ENCODE peak calls at places on chromosome 17, in seven cellular contexts. J is SK-N-SH, E is HCT116, N is GM12878, Q is H1, D is K562, V is HepG2. G is an unnamed sample.

GRCh38 chr17:74163271-74163821 is 40.1 kb upstream of the RPL38 start:
- DNase-seq in J (no peak), E (no peak), N (no peak), Q (peak), D (peak), V (no peak), G (no peak)

GRCh38 chr17:4433515-4434031 is at the start of gene SPNS3:
- DNase-seq in J (no peak), E (no peak), N (no peak), Q (no peak), D (no peak), V (no peak), G (no peak)

GRCh38 chr17:82565551-82565950 is 46.0 kb downstream of the FOXK2 start:
- DNase-seq in J (no peak), E (no peak), N (no peak), Q (no peak), D (no peak), V (no peak), G (no peak)

GRCh38 chr17:3964203-3965122 is at the start of gene ATP2A3:
- DNase-seq in J (peak), E (no peak), N (no peak), Q (peak), D (peak), V (no peak), G (peak)

GRCh38 chr17:81419333-81419885 is 24.2 kb downstream of the BAHCC1 start:
- DNase-seq in J (peak), E (peak), N (no peak), Q (no peak), D (peak), V (no peak), G (no peak)

GRCh38 chr17:11486726-11487310 is 111.5 kb upstream of the DNAH9 start:
- DNase-seq in J (no peak), E (no peak), N (no peak), Q (peak), D (no peak), V (no peak), G (no peak)

GRCh38 chr17:39014044-39014794 is 47.0 kb upstream of the FBXO47 start:
- DNase-seq in J (no peak), E (no peak), N (no peak), Q (no peak), D (peak), V (peak), G (no peak)

GRCh38 chr17:1561420-1562177 is 993 bp downstream of the PITPNA start:
- DNase-seq in J (peak), E (no peak), N (no peak), Q (peak), D (peak), V (no peak), G (no peak)

GRCh38 chr17:82649501-82650261 is 1.4 kb upstream of the WDR45B start:
- DNase-seq in J (no peak), E (no peak), N (no peak), Q (no peak), D (no peak), V (no peak), G (no peak)

GRCh38 chr17:81097943-81098308 is 63.0 kb downstream of the BAIAP2 start:
- DNase-seq in J (no peak), E (peak), N (no peak), Q (no peak), D (peak), V (peak), G (no peak)

GRCh38 chr17:39757931-39758873 is 20.5 kb downstream of the GRB7 start:
- DNase-seq in J (no peak), E (no peak), N (peak), Q (no peak), D (no peak), V (no peak), G (no peak)

GRCh38 chr17:75078097-75079022 is 9.4 kb upstream of the SLC16A5 start:
- DNase-seq in J (no peak), E (peak), N (peak), Q (no peak), D (no peak), V (no peak), G (peak)

GRCh38 chr17:76122411-76123126 is 18.5 kb downstream of the FOXJ1 start:
- DNase-seq in J (peak), E (no peak), N (no peak), Q (no peak), D (no peak), V (no peak), G (no peak)

GRCh38 chr17:55726440-55726839 is 3.8 kb upstream of the TMEM100 start:
- DNase-seq in J (peak), E (no peak), N (no peak), Q (no peak), D (no peak), V (no peak), G (no peak)

GRCh38 chr17:74954115-74954514 is 18.4 kb downstream of the OTOP3 start:
- DNase-seq in J (no peak), E (no peak), N (no peak), Q (no peak), D (no peak), V (no peak), G (no peak)

GRCh38 chr17:15892679-15893332 is 52.1 kb upstream of the ADORA2B start:
- DNase-seq in J (no peak), E (no peak), N (no peak), Q (no peak), D (no peak), V (peak), G (no peak)

GRCh38 chr17:45368661-45369060 is 51.8 kb upstream of the MAP3K14 start:
- DNase-seq in J (no peak), E (no peak), N (no peak), Q (no peak), D (no peak), V (no peak), G (no peak)

GRCh38 chr17:65030618-65031017 is 25.9 kb downstream of the GNA13 start:
- DNase-seq in J (no peak), E (no peak), N (no peak), Q (no peak), D (no peak), V (no peak), G (no peak)

GRCh38 chr17:19310151-19310550 is 52.4 kb downstream of the B9D1 start:
- DNase-seq in J (no peak), E (no peak), N (no peak), Q (no peak), D (no peak), V (no peak), G (no peak)

GRCh38 chr17:21263351-21263750 is 10.1 kb upstream of the NATD1 start:
- DNase-seq in J (no peak), E (no peak), N (no peak), Q (no peak), D (no peak), V (no peak), G (no peak)

GRCh38 chr17:49383048-49383447 is 21.0 kb upstream of the ZNF652 start:
- DNase-seq in J (no peak), E (no peak), N (no peak), Q (no peak), D (no peak), V (no peak), G (no peak)

GRCh38 chr17:64411999-64412771 is 21.5 kb upstream of the PECAM1 start:
- DNase-seq in J (no peak), E (no peak), N (no peak), Q (peak), D (no peak), V (no peak), G (no peak)

GRCh38 chr17:40775945-40776344 is 3.9 kb upstream of the KRT26 start:
- DNase-seq in J (no peak), E (no peak), N (no peak), Q (no peak), D (no peak), V (no peak), G (no peak)

GRCh38 chr17:37465058-37465616 is 24.6 kb upstream of the DUSP14 start:
- DNase-seq in J (no peak), E (no peak), N (no peak), Q (no peak), D (no peak), V (no peak), G (no peak)

GRCh38 chr17:45719335-45720071 is 64.6 kb upstream of the CRHR1 start:
- DNase-seq in J (no peak), E (peak), N (no peak), Q (no peak), D (peak), V (peak), G (peak)

GRCh38 chr17:1752425-1752941 is 9.4 kb upstream of the SERPINF1 start:
- DNase-seq in J (no peak), E (peak), N (no peak), Q (no peak), D (peak), V (no peak), G (peak)

GRCh38 chr17:62703776-62704380 is 76.4 kb downstream of the MRC2 start:
- DNase-seq in J (peak), E (no peak), N (no peak), Q (peak), D (peak), V (no peak), G (no peak)

GRCh38 chr17:6995500-6996255 is at the start of gene ALOX12:
- DNase-seq in J (no peak), E (no peak), N (no peak), Q (peak), D (no peak), V (no peak), G (no peak)

GRCh38 chr17:66378296-66378695 is 75.9 kb downstream of the PRKCA start:
- DNase-seq in J (no peak), E (no peak), N (no peak), Q (no peak), D (no peak), V (no peak), G (no peak)
- TF ChIP-seq JUND in J (no peak), E (no peak), N (no peak), Q (no peak), D (no peak), V (no peak), G (no peak)

DNA sequence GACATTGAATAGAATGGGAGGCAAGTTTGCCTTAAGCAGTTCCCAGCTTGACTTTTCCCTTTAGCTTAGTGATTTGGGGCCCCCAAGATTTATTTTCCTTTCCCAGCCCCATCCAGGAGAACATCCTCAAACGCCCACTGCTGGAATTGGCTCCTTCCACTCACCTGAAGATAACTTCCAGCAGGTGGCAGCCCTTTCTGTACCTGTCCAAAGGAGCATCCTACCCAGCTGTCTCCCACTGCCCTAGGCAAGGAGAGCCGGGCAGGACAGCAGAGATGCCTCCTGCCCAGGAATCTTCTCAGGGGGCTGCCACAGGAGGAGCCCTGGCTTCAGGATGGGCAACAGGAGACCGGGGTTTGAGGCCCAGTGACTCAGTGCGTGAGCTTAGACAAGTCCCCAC is 6.4 kb downstream of the CACNG5 start:
- DNase-seq in J (no peak), E (no peak), N (no peak), Q (no peak), D (no peak), V (no peak), G (no peak)
- TF ChIP-seq JUND in J (no peak), E (no peak), N (no peak), Q (no peak), D (no peak), V (no peak), G (no peak)

GRCh38 chr17:79624658-79625478 is 14.0 kb upstream of the RBFOX3 start:
- DNase-seq in J (peak), E (no peak), N (no peak), Q (peak), D (no peak), V (no peak), G (no peak)
- TF ChIP-seq JUND in J (no peak), E (no peak), N (no peak), Q (no peak), D (no peak), V (no peak), G (no peak)

GRCh38 chr17:78168906-78169793 is 769 bp downstream of the SYNGR2 start:
- DNase-seq in J (peak), E (peak), N (no peak), Q (peak), D (no peak), V (no peak), G (peak)
- TF ChIP-seq JUND in J (no peak), E (no peak), N (no peak), Q (no peak), D (no peak), V (no peak), G (no peak)

DNA sequence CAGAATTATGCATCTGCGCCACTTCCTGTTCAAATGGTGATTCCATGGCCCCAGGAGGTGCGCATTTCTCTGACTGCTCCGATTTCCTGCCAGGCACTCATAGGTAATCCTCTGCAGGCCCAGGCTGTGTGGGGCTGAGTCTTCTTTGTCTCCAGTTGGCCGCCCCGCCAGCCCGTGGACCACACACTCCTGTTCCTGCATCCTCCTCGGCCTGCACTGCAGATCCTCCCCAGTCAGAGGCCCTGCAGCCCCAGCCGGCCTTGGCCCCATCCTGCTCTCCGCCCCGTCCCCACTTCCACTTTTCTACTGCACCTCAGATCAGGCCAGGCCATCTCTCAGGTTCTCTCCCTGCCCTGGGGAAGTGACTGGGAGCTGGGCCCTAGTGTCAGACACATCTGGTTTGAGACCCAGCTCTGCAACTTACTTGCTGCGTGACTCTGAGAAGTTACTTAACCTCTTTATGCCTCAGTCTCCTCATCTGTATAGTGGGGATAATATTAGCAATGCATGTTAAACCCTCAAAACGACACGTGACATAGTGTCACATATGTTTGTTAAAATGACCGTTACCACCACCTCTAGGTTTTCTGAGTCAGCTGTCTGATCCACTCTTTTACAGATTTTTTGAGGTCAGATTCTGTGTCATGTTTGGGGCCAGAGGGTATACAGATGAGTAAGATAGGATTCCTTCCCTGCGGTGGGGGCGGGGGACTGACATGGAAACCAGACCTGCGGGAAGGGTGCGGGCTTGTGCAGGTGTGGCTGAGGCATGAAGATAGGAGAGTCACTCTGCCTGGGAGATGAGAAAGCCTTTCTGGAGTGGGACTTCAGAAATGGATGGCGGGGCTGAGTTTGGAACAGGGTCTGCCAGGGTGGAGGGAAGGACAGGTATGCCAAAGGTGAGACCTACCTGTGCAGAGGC is 12.8 kb downstream of the RAB11FIP4 start:
- DNase-seq in J (no peak), E (no peak), N (no peak), Q (no peak), D (no peak), V (no peak), G (no peak)
- TF ChIP-seq JUND in J (no peak), E (no peak), N (no peak), Q (no peak), D (no peak), V (no peak), G (no peak)

GRCh38 chr17:78032166-78032565 is 73.7 kb downstream of the TNRC6C start:
- DNase-seq in J (no peak), E (no peak), N (no peak), Q (no peak), D (peak), V (no peak), G (no peak)
- TF ChIP-seq JUND in J (no peak), E (no peak), N (no peak), Q (no peak), D (no peak), V (no peak), G (no peak)

GRCh38 chr17:79006794-79007503 is 2.6 kb downstream of the CANT1 start:
- DNase-seq in J (no peak), E (no peak), N (no peak), Q (no peak), D (no peak), V (no peak), G (no peak)
- TF ChIP-seq JUND in J (no peak), E (no peak), N (no peak), Q (no peak), D (no peak), V (no peak), G (no peak)

GRCh38 chr17:34305606-34306005 is 13.6 kb upstream of the CCL8 start:
- DNase-seq in J (no peak), E (no peak), N (no peak), Q (no peak), D (no peak), V (no peak), G (no peak)

GRCh38 chr17:34308376-34308775 is 10.9 kb upstream of the CCL8 start:
- DNase-seq in J (no peak), E (no peak), N (no peak), Q (no peak), D (no peak), V (no peak), G (no peak)

GRCh38 chr17:34305061-34305460 is 14.2 kb upstream of the CCL8 start:
- DNase-seq in J (no peak), E (no peak), N (no peak), Q (no peak), D (no peak), V (no peak), G (no peak)

GRCh38 chr17:34306466-34306865 is 12.8 kb upstream of the CCL8 start:
- DNase-seq in J (peak), E (no peak), N (no peak), Q (peak), D (no peak), V (no peak), G (peak)

GRCh38 chr17:34307110-34307509 is 12.1 kb upstream of the CCL8 start:
- DNase-seq in J (no peak), E (no peak), N (no peak), Q (no peak), D (no peak), V (no peak), G (no peak)
- TF ChIP-seq JUND in J (no peak), E (no peak), N (no peak), Q (no peak), D (no peak), V (no peak), G (no peak)

GRCh38 chr17:28404461-28404811 is 1.6 kb downstream of the SLC46A1 start:
- DNase-seq in J (no peak), E (no peak), N (no peak), Q (no peak), D (no peak), V (no peak), G (no peak)

GRCh38 chr17:28404007-28404406 is 2.0 kb downstream of the SLC46A1 start:
- DNase-seq in J (no peak), E (no peak), N (no peak), Q (no peak), D (no peak), V (no peak), G (no peak)

GRCh38 chr17:28406478-28406824 is 439 bp upstream of the SLC46A1 start:
- DNase-seq in J (peak), E (no peak), N (no peak), Q (no peak), D (no peak), V (no peak), G (no peak)

GRCh38 chr17:28405632-28406477 is at the start of gene SLC46A1:
- DNase-seq in J (peak), E (no peak), N (no peak), Q (peak), D (peak), V (peak), G (peak)

GRCh38 chr17:28404812-28405570 is 1.0 kb downstream of the SLC46A1 start:
- DNase-seq in J (peak), E (no peak), N (no peak), Q (peak), D (no peak), V (peak), G (no peak)
- TF ChIP-seq JUND in J (no peak), E (no peak), N (no peak), Q (no peak), D (no peak), V (no peak), G (no peak)